ENCODE peak calls at places on chromosomes 13 and 19, in ten cellular contexts. One of them, this sample, is unnamed.
A peak's percentile ranks its signal among the peaks of the same experiment; 100 is the strongest.

GRCh38 chr13:19864339-19865309 is 1.2 kb upstream of the ZMYM5 start:
- DNase-seq in HuH-7.5: peak; percentile 50
- DNase-seq in stimulated activated naive CD8-positive, alpha-beta T cell treated with anti-CD3 and anti-CD28 coated beads, Interleukin-15, amount 100 ng/mL, for 72 hours: peak; percentile 81
- DNase-seq in pons: peak; percentile 74
- DNase-seq in HFF-Myc: peak; percentile 46
- DNase-seq in GM23338: peak; percentile 89
- DNase-seq in GM04503: peak; percentile 28
- DNase-seq in G401: peak; percentile 74
- DNase-seq in adrenal gland: peak; percentile 67
- DNase-seq in neural crest cell: peak; percentile 72
- DNase-seq in this sample: peak; percentile 71

GRCh38 chr13:99265162-99265822 is 7.1 kb upstream of the GPR18 start:
- DNase-seq in HuH-7.5: no peak
- DNase-seq in stimulated activated naive CD8-positive, alpha-beta T cell treated with anti-CD3 and anti-CD28 coated beads, Interleukin-15, amount 100 ng/mL, for 72 hours: peak; percentile 34
- DNase-seq in pons: no peak
- DNase-seq in HFF-Myc: no peak
- DNase-seq in GM23338: no peak
- DNase-seq in GM04503: no peak
- DNase-seq in G401: no peak
- DNase-seq in adrenal gland: no peak
- DNase-seq in neural crest cell: no peak
- DNase-seq in this sample: no peak

GRCh38 chr19:44476559-44477408 is 23.5 kb downstream of the ZNF180 start:
- DNase-seq in HuH-7.5: no peak
- DNase-seq in stimulated activated naive CD8-positive, alpha-beta T cell treated with anti-CD3 and anti-CD28 coated beads, Interleukin-15, amount 100 ng/mL, for 72 hours: peak; percentile 11
- DNase-seq in pons: no peak
- DNase-seq in HFF-Myc: no peak
- DNase-seq in GM23338: peak; percentile 46
- DNase-seq in GM04503: no peak
- DNase-seq in G401: no peak
- DNase-seq in adrenal gland: no peak
- DNase-seq in neural crest cell: no peak
- DNase-seq in this sample: no peak

GRCh38 chr13:100363351-100363750 is 225.2 kb downstream of the GGACT start:
- DNase-seq in HuH-7.5: no peak
- DNase-seq in stimulated activated naive CD8-positive, alpha-beta T cell treated with anti-CD3 and anti-CD28 coated beads, Interleukin-15, amount 100 ng/mL, for 72 hours: no peak
- DNase-seq in pons: no peak
- DNase-seq in HFF-Myc: no peak
- DNase-seq in GM23338: no peak
- DNase-seq in GM04503: peak; percentile 21
- DNase-seq in G401: no peak
- DNase-seq in adrenal gland: no peak
- DNase-seq in neural crest cell: no peak
- DNase-seq in this sample: no peak

GRCh38 chr13:51590966-51591627 is 6.8 kb downstream of the WDFY2 start:
- DNase-seq in HuH-7.5: no peak
- DNase-seq in stimulated activated naive CD8-positive, alpha-beta T cell treated with anti-CD3 and anti-CD28 coated beads, Interleukin-15, amount 100 ng/mL, for 72 hours: no peak
- DNase-seq in pons: peak; percentile 44
- DNase-seq in HFF-Myc: peak; percentile 92
- DNase-seq in GM23338: peak; percentile 33
- DNase-seq in GM04503: peak; percentile 99
- DNase-seq in G401: no peak
- DNase-seq in adrenal gland: peak; percentile 67
- DNase-seq in neural crest cell: no peak
- DNase-seq in this sample: no peak

GRCh38 chr13:51737609-51738008 is 66.4 kb downstream of the DHRS12 start:
- DNase-seq in HuH-7.5: no peak
- DNase-seq in stimulated activated naive CD8-positive, alpha-beta T cell treated with anti-CD3 and anti-CD28 coated beads, Interleukin-15, amount 100 ng/mL, for 72 hours: peak; percentile 29
- DNase-seq in pons: no peak
- DNase-seq in HFF-Myc: no peak
- DNase-seq in GM23338: no peak
- DNase-seq in GM04503: no peak
- DNase-seq in G401: no peak
- DNase-seq in adrenal gland: no peak
- DNase-seq in neural crest cell: no peak
- DNase-seq in this sample: no peak

GRCh38 chr13:50691682-50692263 is 151.7 kb downstream of the DLEU7 start:
- DNase-seq in HuH-7.5: no peak
- DNase-seq in stimulated activated naive CD8-positive, alpha-beta T cell treated with anti-CD3 and anti-CD28 coated beads, Interleukin-15, amount 100 ng/mL, for 72 hours: no peak
- DNase-seq in pons: no peak
- DNase-seq in HFF-Myc: no peak
- DNase-seq in GM23338: no peak
- DNase-seq in GM04503: no peak
- DNase-seq in G401: no peak
- DNase-seq in adrenal gland: no peak
- DNase-seq in neural crest cell: no peak
- DNase-seq in this sample: no peak

GRCh38 chr13:60511637-60512036 is 114.6 kb downstream of the TDRD3 start:
- DNase-seq in HuH-7.5: no peak
- DNase-seq in stimulated activated naive CD8-positive, alpha-beta T cell treated with anti-CD3 and anti-CD28 coated beads, Interleukin-15, amount 100 ng/mL, for 72 hours: no peak
- DNase-seq in pons: no peak
- DNase-seq in HFF-Myc: no peak
- DNase-seq in GM23338: peak; percentile 4
- DNase-seq in GM04503: no peak
- DNase-seq in G401: no peak
- DNase-seq in adrenal gland: no peak
- DNase-seq in neural crest cell: no peak
- DNase-seq in this sample: no peak

GRCh38 chr13:32125221-32125621 is 93.6 kb downstream of the FRY start:
- DNase-seq in HuH-7.5: no peak
- DNase-seq in stimulated activated naive CD8-positive, alpha-beta T cell treated with anti-CD3 and anti-CD28 coated beads, Interleukin-15, amount 100 ng/mL, for 72 hours: no peak
- DNase-seq in pons: no peak
- DNase-seq in HFF-Myc: peak; percentile 60
- DNase-seq in GM23338: no peak
- DNase-seq in GM04503: peak; percentile 31
- DNase-seq in G401: no peak
- DNase-seq in adrenal gland: no peak
- DNase-seq in neural crest cell: no peak
- DNase-seq in this sample: no peak

GRCh38 chr19:18453269-18454024 is 15.5 kb upstream of the ISYNA1 start:
- DNase-seq in HuH-7.5: no peak
- DNase-seq in stimulated activated naive CD8-positive, alpha-beta T cell treated with anti-CD3 and anti-CD28 coated beads, Interleukin-15, amount 100 ng/mL, for 72 hours: no peak
- DNase-seq in pons: peak; percentile 85
- DNase-seq in HFF-Myc: no peak
- DNase-seq in GM23338: no peak
- DNase-seq in GM04503: peak; percentile 54
- DNase-seq in G401: no peak
- DNase-seq in adrenal gland: no peak
- DNase-seq in neural crest cell: no peak
- DNase-seq in this sample: no peak

GRCh38 chr13:76942363-76942762 is 5.9 kb upstream of the ACOD1 start:
- DNase-seq in HuH-7.5: no peak
- DNase-seq in stimulated activated naive CD8-positive, alpha-beta T cell treated with anti-CD3 and anti-CD28 coated beads, Interleukin-15, amount 100 ng/mL, for 72 hours: no peak
- DNase-seq in pons: no peak
- DNase-seq in HFF-Myc: no peak
- DNase-seq in GM23338: no peak
- DNase-seq in GM04503: no peak
- DNase-seq in G401: no peak
- DNase-seq in adrenal gland: no peak
- DNase-seq in neural crest cell: no peak
- DNase-seq in this sample: no peak

GRCh38 chr19:40539070-40539469 is 37.6 kb upstream of the SHKBP1 start:
- DNase-seq in HuH-7.5: no peak
- DNase-seq in stimulated activated naive CD8-positive, alpha-beta T cell treated with anti-CD3 and anti-CD28 coated beads, Interleukin-15, amount 100 ng/mL, for 72 hours: no peak
- DNase-seq in pons: peak; percentile 15
- DNase-seq in HFF-Myc: no peak
- DNase-seq in GM23338: peak; percentile 42
- DNase-seq in GM04503: no peak
- DNase-seq in G401: peak; percentile 32
- DNase-seq in adrenal gland: no peak
- DNase-seq in neural crest cell: no peak
- DNase-seq in this sample: no peak

GRCh38 chr13:27358420-27358819 is 66.0 kb upstream of the GTF3A start:
- DNase-seq in HuH-7.5: no peak
- DNase-seq in stimulated activated naive CD8-positive, alpha-beta T cell treated with anti-CD3 and anti-CD28 coated beads, Interleukin-15, amount 100 ng/mL, for 72 hours: no peak
- DNase-seq in pons: no peak
- DNase-seq in HFF-Myc: no peak
- DNase-seq in GM23338: peak; percentile 23
- DNase-seq in GM04503: no peak
- DNase-seq in G401: no peak
- DNase-seq in adrenal gland: no peak
- DNase-seq in neural crest cell: no peak
- DNase-seq in this sample: no peak

GRCh38 chr13:91716436-91717065 is 318.1 kb downstream of the GPC5 start:
- DNase-seq in HuH-7.5: no peak
- DNase-seq in stimulated activated naive CD8-positive, alpha-beta T cell treated with anti-CD3 and anti-CD28 coated beads, Interleukin-15, amount 100 ng/mL, for 72 hours: no peak
- DNase-seq in pons: no peak
- DNase-seq in HFF-Myc: no peak
- DNase-seq in GM23338: no peak
- DNase-seq in GM04503: no peak
- DNase-seq in G401: no peak
- DNase-seq in adrenal gland: no peak
- DNase-seq in neural crest cell: no peak
- DNase-seq in this sample: no peak

GRCh38 chr19:46369817-46370216 is 22.9 kb downstream of the PPP5C start:
- DNase-seq in HuH-7.5: no peak
- DNase-seq in stimulated activated naive CD8-positive, alpha-beta T cell treated with anti-CD3 and anti-CD28 coated beads, Interleukin-15, amount 100 ng/mL, for 72 hours: no peak
- DNase-seq in pons: no peak
- DNase-seq in HFF-Myc: no peak
- DNase-seq in GM23338: no peak
- DNase-seq in GM04503: no peak
- DNase-seq in G401: no peak
- DNase-seq in adrenal gland: no peak
- DNase-seq in neural crest cell: no peak
- DNase-seq in this sample: no peak

GRCh38 chr13:41075034-41075433 is 13.7 kb downstream of the WBP4 start:
- DNase-seq in HuH-7.5: peak; percentile 9
- DNase-seq in stimulated activated naive CD8-positive, alpha-beta T cell treated with anti-CD3 and anti-CD28 coated beads, Interleukin-15, amount 100 ng/mL, for 72 hours: no peak
- DNase-seq in pons: peak; percentile 56
- DNase-seq in HFF-Myc: no peak
- DNase-seq in GM23338: peak; percentile 68
- DNase-seq in GM04503: no peak
- DNase-seq in G401: peak; percentile 46
- DNase-seq in adrenal gland: no peak
- DNase-seq in neural crest cell: no peak
- DNase-seq in this sample: no peak